ENCODE peak calls at places on chromosomes 11 and 22, in nine cellular contexts. C, M, T, E, W, F, U, X and Q are unnamed samples.
A peak's percentile ranks its signal among the peaks of the same experiment; 100 is the strongest.

GRCh38 chr11:118928870-118929495 is 3.3 kb upstream of the BCL9L start:
- DNase-seq in C (no peak), M (peak; percentile 41), T (peak; percentile 93), E (no peak), W (peak; percentile 80), F (peak; percentile 83), U (no peak), X (peak; percentile 65), Q (no peak)

GRCh38 chr22:27438271-27438980 is 363.1 kb downstream of the MN1 start:
- DNase-seq in C (no peak), M (peak; percentile 9), T (peak; percentile 69), E (no peak), W (no peak), F (no peak), U (no peak), X (no peak), Q (no peak)

GRCh38 chr11:118448294-118448693 is 12.0 kb downstream of the KMT2A start:
- DNase-seq in C (no peak), M (peak; percentile 49), T (no peak), E (no peak), W (no peak), F (no peak), U (peak; percentile 43), X (no peak), Q (no peak)

GRCh38 chr11:14902650-14903350 is 10.8 kb upstream of the CYP2R1 start:
- DNase-seq in C (peak; percentile 54), M (peak; percentile 71), T (peak; percentile 25), E (no peak), W (no peak), F (no peak), U (no peak), X (no peak), Q (peak; percentile 24)

GRCh38 chr11:93350835-93351234 is 20.3 kb downstream of the DEUP1 start:
- DNase-seq in C (no peak), M (no peak), T (no peak), E (no peak), W (no peak), F (no peak), U (no peak), X (no peak), Q (no peak)

GRCh38 chr11:11313902-11314692 is 39.0 kb downstream of the CSNK2A3 start:
- DNase-seq in C (no peak), M (no peak), T (no peak), E (no peak), W (no peak), F (no peak), U (no peak), X (no peak), Q (no peak)

GRCh38 chr11:107044503-107044902 is 26.2 kb upstream of the GUCY1A2 start:
- DNase-seq in C (no peak), M (no peak), T (no peak), E (no peak), W (no peak), F (no peak), U (no peak), X (no peak), Q (no peak)

GRCh38 chr11:116504541-116505149 is 268.1 kb downstream of the BUD13 start:
- DNase-seq in C (no peak), M (no peak), T (no peak), E (no peak), W (peak; percentile 23), F (no peak), U (no peak), X (no peak), Q (no peak)

GRCh38 chr11:45922425-45923082 is at the start of gene LARGE2:
- DNase-seq in C (no peak), M (no peak), T (peak; percentile 80), E (no peak), W (peak; percentile 88), F (no peak), U (no peak), X (peak; percentile 85), Q (no peak)

GRCh38 chr11:130103296-130103814 is 33.7 kb downstream of the APLP2 start:
- DNase-seq in C (no peak), M (peak; percentile 96), T (no peak), E (no peak), W (no peak), F (no peak), U (no peak), X (no peak), Q (no peak)

GRCh38 chr11:1011320-1011698 is 25.2 kb downstream of the MUC6 start:
- DNase-seq in C (no peak), M (no peak), T (no peak), E (no peak), W (no peak), F (no peak), U (no peak), X (no peak), Q (no peak)

GRCh38 chr11:67240575-67241389 is 25.5 kb upstream of the GRK2 start:
- DNase-seq in C (peak; percentile 64), M (peak; percentile 75), T (peak; percentile 92), E (peak; percentile 58), W (peak; percentile 70), F (no peak), U (peak; percentile 86), X (peak; percentile 85), Q (no peak)

GRCh38 chr11:7332962-7333361 is 81.3 kb downstream of the SYT9 start:
- DNase-seq in C (no peak), M (no peak), T (no peak), E (no peak), W (no peak), F (no peak), U (no peak), X (no peak), Q (no peak)

GRCh38 chr11:79052539-79052938 is 388.3 kb downstream of the TENM4 start:
- DNase-seq in C (no peak), M (no peak), T (peak; percentile 55), E (no peak), W (peak; percentile 61), F (peak; percentile 25), U (no peak), X (no peak), Q (no peak)

DNA sequence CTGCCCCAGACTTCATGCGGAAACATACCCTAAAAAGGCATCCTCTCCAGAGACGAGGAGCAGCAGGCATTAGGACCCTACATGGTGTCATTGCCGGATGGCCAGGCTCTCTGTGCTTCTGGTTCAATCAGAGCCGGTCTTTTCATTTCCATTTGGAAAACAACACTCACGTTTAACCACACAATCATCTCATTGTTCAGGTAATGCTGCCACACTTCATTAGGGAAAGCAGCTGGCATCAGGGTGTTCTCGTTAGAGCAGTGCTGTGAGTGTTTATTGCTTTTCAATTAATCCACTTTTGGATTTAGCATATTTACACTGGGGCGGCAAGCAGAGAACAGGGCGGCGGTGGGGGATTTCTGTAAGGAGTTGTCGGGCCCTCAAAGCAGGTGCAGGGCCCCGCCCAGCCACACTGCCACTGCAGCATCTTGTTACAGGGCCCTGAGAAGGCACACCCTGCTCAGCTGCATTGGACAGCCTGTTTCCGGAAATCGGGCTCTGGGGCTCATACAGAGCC is 338.6 kb downstream of the SHANK2 start:
- DNase-seq in C (no peak), M (no peak), T (peak; percentile 27), E (no peak), W (peak; percentile 74), F (no peak), U (no peak), X (peak; percentile 57), Q (no peak)
- H3K27ac ChIP-seq in C (no peak overlapping the region), M (no peak overlapping the region), T (no peak overlapping the region), E (no peak overlapping the region), W (peak overlapping the region; percentile 81), F (no peak overlapping the region), U (no peak overlapping the region), X (no peak overlapping the region), Q (no peak overlapping the region)

GRCh38 chr11:74951241-74951640 is 2.2 kb downstream of the SPCS2 start:
- DNase-seq in C (no peak), M (no peak), T (no peak), E (no peak), W (no peak), F (no peak), U (no peak), X (no peak), Q (no peak)
- H3K27ac ChIP-seq in C (no peak overlapping the region), M (no peak overlapping the region), T (no peak overlapping the region), E (no peak overlapping the region), W (no peak overlapping the region), F (no peak overlapping the region), U (no peak overlapping the region), X (no peak overlapping the region), Q (no peak overlapping the region)

GRCh38 chr11:110473666-110474065 is 43.9 kb downstream of the FDX1 start:
- DNase-seq in C (no peak), M (peak; percentile 66), T (no peak), E (no peak), W (peak; percentile 5), F (no peak), U (no peak), X (no peak), Q (no peak)
- H3K27ac ChIP-seq in C (no peak overlapping the region), M (no peak overlapping the region), T (no peak overlapping the region), E (no peak overlapping the region), W (peak overlapping the region; percentile 6), F (no peak overlapping the region), U (no peak overlapping the region), X (peak overlapping the region; percentile 7), Q (no peak overlapping the region)

GRCh38 chr11:111699579-111700156 is 66.5 kb downstream of the PPP2R1B start:
- DNase-seq in C (no peak), M (no peak), T (no peak), E (no peak), W (no peak), F (no peak), U (peak; percentile 8), X (no peak), Q (no peak)

GRCh38 chr11:111696556-111696955 is 69.6 kb downstream of the PPP2R1B start:
- DNase-seq in C (no peak), M (peak; percentile 80), T (no peak), E (no peak), W (no peak), F (no peak), U (no peak), X (no peak), Q (no peak)

GRCh38 chr11:111700186-111700585 is 66.0 kb downstream of the PPP2R1B start:
- DNase-seq in C (no peak), M (no peak), T (peak; percentile 29), E (no peak), W (no peak), F (no peak), U (peak; percentile 14), X (no peak), Q (no peak)

GRCh38 chr11:111697910-111698309 is 68.3 kb downstream of the PPP2R1B start:
- DNase-seq in C (no peak), M (no peak), T (no peak), E (no peak), W (no peak), F (no peak), U (no peak), X (no peak), Q (no peak)

DNA sequence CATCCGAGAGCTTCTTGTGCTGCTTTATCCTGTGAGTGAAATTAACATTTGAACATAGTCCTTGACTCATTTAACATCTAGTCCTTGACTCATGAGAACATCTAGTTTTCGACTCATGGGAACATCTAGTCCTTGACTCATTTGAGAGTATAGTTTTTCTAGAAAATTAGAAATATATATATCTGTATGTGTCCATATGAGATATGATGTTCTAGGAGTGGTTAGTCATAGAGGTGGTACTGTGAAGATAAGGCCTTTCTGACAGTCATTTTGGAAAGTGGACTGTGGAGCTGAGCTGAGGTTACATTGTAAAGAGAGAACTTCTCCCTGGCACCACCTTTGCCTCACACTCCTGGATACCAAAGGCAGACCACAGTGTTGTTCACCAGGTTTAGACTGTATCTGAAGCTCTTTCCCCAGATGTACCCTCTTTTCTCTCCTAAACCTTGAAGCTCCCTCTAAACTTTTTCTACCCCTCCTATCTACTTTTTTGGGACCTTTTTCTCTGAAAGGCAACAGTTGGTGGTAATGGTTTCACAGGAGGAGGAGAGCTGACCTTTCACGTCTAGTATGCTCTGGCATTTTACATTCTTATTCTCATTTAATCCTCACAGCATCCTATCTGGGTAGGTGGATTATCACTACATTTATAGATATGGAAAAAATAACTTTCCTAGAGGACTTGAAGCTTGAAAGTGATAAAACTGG is 67.2 kb downstream of the PPP2R1B start:
- DNase-seq in C (no peak), M (peak; percentile 60), T (no peak), E (no peak), W (no peak), F (no peak), U (no peak), X (no peak), Q (no peak)
- H3K27ac ChIP-seq in C (no peak overlapping the region), M (no peak overlapping the region), T (no peak overlapping the region), E (no peak overlapping the region), W (no peak overlapping the region), F (no peak overlapping the region), U (no peak overlapping the region), X (no peak overlapping the region), Q (no peak overlapping the region)